ENCODE peak calls at places on chromosome 9, in seven cellular contexts. H is dorsolateral prefrontal cortex; S is cardiac fibroblast; B is WTC11; P is CD8-positive, alpha-beta T cell; V is lung; W is epithelial cell of proximal tubule. O is an unnamed sample.
A peak's percentile ranks its signal among the peaks of the same experiment; 100 is the strongest.

GRCh38 chr9:71233646-71234045 is 112.2 kb upstream of the TRPM3 start:
- DNase-seq in H (no peak), W (no peak), V (no peak), P (no peak), S (no peak), B (no peak), O (no peak)

GRCh38 chr9:124632077-124632621 is 125.0 kb upstream of the NR5A1 start:
- DNase-seq in H (no peak), S (peak; percentile 59), P (no peak), V (no peak), W (no peak), B (no peak), O (no peak)

GRCh38 chr9:86925686-86926085 is 21.6 kb downstream of the GAS1 start:
- DNase-seq in P (no peak), S (peak; percentile 69), B (no peak), W (no peak), H (no peak), V (no peak), O (no peak)

GRCh38 chr9:69604568-69605219 is 67.5 kb downstream of the APBA1 start:
- DNase-seq in V (no peak), S (no peak), B (no peak), P (no peak), W (no peak), H (no peak), O (no peak)

GRCh38 chr9:79975471-79976316 is 403.9 kb downstream of the TLE4 start:
- DNase-seq in P (no peak), V (no peak), H (peak; percentile 18), B (no peak), S (no peak), W (no peak), O (no peak)

GRCh38 chr9:33852216-33852826 is 35.4 kb downstream of the UBE2R2 start:
- DNase-seq in H (peak; percentile 80), V (peak; percentile 61), S (peak; percentile 66), P (peak; percentile 38), W (no peak), B (peak; percentile 38), O (peak; percentile 65)

GRCh38 chr9:18673179-18673578 is 199.2 kb downstream of the ADAMTSL1 start:
- DNase-seq in W (no peak), S (no peak), H (no peak), V (no peak), P (no peak), B (no peak), O (no peak)

GRCh38 chr9:90767523-90768100 is 34.0 kb upstream of the SYK start:
- DNase-seq in W (no peak), V (no peak), H (no peak), B (no peak), S (no peak), P (no peak), O (no peak)

GRCh38 chr9:4860383-4860782 is 67.6 kb downstream of the RCL1 start:
- DNase-seq in W (no peak), B (no peak), P (no peak), S (no peak), H (no peak), V (no peak), O (no peak)

GRCh38 chr9:111957856-111958631 is 61.4 kb downstream of the UGCG start:
- DNase-seq in P (no peak), V (no peak), S (peak; percentile 97), H (peak; percentile 27), B (no peak), W (no peak), O (peak; percentile 32)

GRCh38 chr9:81588148-81588874 is 101.0 kb downstream of the TLE1 start:
- DNase-seq in V (peak; percentile 56), H (no peak), W (peak; percentile 98), B (no peak), S (peak; percentile 44), P (no peak), O (peak; percentile 50)

GRCh38 chr9:109063765-109064164 is 50.5 kb upstream of the CTNNAL1 start:
- DNase-seq in P (no peak), S (peak; percentile 8), H (no peak), W (no peak), V (peak; percentile 41), B (no peak), O (no peak)

GRCh38 chr9:31135567-31135966 is 1248.9 kb upstream of the ACO1 start:
- DNase-seq in V (no peak), B (no peak), P (no peak), S (peak; percentile 16), H (no peak), W (no peak), O (no peak)

GRCh38 chr9:83013261-83013610 is 49.7 kb downstream of the RASEF start:
- DNase-seq in B (no peak), V (no peak), S (no peak), P (no peak), H (no peak), W (no peak), O (no peak)

GRCh38 chr9:16294371-16294770 is 576.1 kb downstream of the BNC2 start:
- DNase-seq in B (no peak), V (no peak), P (no peak), H (no peak), S (peak; percentile 72), W (no peak), O (no peak)

GRCh38 chr9:132243156-132244074 is 81.6 kb downstream of the NTNG2 start:
- DNase-seq in W (no peak), H (no peak), B (no peak), P (no peak), V (no peak), S (no peak), O (no peak)

GRCh38 chr9:21455320-21455719 is 15.1 kb downstream of the IFNA1 start:
- DNase-seq in P (no peak), H (no peak), S (peak; percentile 56), V (no peak), B (peak; percentile 25), W (no peak), O (peak; percentile 16)

GRCh38 chr9:15231788-15232635 is 75.0 kb downstream of the TTC39B start:
- DNase-seq in W (no peak), B (peak; percentile 41), V (no peak), P (no peak), S (peak; percentile 46), H (no peak), O (no peak)

GRCh38 chr9:70480405-70480980 is 66.0 kb upstream of the KLF9 start:
- DNase-seq in V (peak; percentile 75), W (no peak), B (no peak), P (no peak), S (peak; percentile 99), H (peak; percentile 89), O (peak; percentile 36)

GRCh38 chr9:91777437-91777836 is 172.6 kb downstream of the ROR2 start:
- DNase-seq in W (no peak), V (no peak), S (peak; percentile 79), B (no peak), P (no peak), H (no peak), O (no peak)

GRCh38 chr9:134325813-134326753 is at the start of gene RXRA:
- DNase-seq in B (peak; percentile 66), S (peak; percentile 94), W (no peak), V (peak; percentile 82), P (peak; percentile 52), H (peak; percentile 55), O (peak; percentile 80)

GRCh38 chr9:27371382-27371781 is 74.4 kb upstream of the EQTN start:
- DNase-seq in W (no peak), P (no peak), B (no peak), H (no peak), S (no peak), V (no peak), O (peak; percentile 48)

GRCh38 chr9:125843646-125844045 is 96.5 kb downstream of the PBX3 start:
- DNase-seq in P (no peak), H (no peak), B (no peak), S (peak; percentile 50), V (no peak), W (no peak), O (no peak)

GRCh38 chr9:105973811-105974407 is 279.6 kb downstream of the TMEM38B start:
- DNase-seq in W (no peak), B (no peak), P (no peak), V (no peak), S (peak; percentile 10), H (no peak), O (no peak)

GRCh38 chr9:122389799-122390481 is 19.1 kb downstream of the PTGS1 start:
- DNase-seq in S (no peak), P (no peak), B (no peak), W (no peak), H (no peak), V (no peak), O (peak; percentile 37)

GRCh38 chr9:93675336-93676150 is 99.2 kb downstream of the PHF2 start:
- DNase-seq in W (no peak), H (peak; percentile 8), V (no peak), P (no peak), B (peak; percentile 5), S (no peak), O (no peak)

GRCh38 chr9:1320667-1321195 is 270.6 kb downstream of the DMRT2 start:
- DNase-seq in V (no peak), W (no peak), P (no peak), H (no peak), S (no peak), B (no peak), O (no peak)

GRCh38 chr9:71820516-71820915 is 52.2 kb upstream of the CEMIP2 start:
- DNase-seq in S (peak; percentile 22), H (no peak), W (no peak), B (no peak), P (no peak), V (no peak), O (no peak)

GRCh38 chr9:136147890-136148714 is 29.4 kb upstream of the TMEM250 start:
- DNase-seq in P (no peak), V (no peak), S (no peak), B (peak; percentile 29), H (no peak), W (no peak), O (no peak)
- TF ChIP-seq CTCF in P (no peak), V (no peak), S (no peak), B (no peak), H (no peak), W (no peak), O (no peak)

GRCh38 chr9:68585034-68585761 is 44.5 kb upstream of the TMEM252 start:
- DNase-seq in S (no peak), W (no peak), B (no peak), H (no peak), V (no peak), P (no peak), O (no peak)
- TF ChIP-seq CTCF in S (no peak), W (no peak), B (no peak), H (no peak), V (no peak), P (no peak), O (no peak)

GRCh38 chr9:114374936-114375335 is 12.8 kb downstream of the AKNA start:
- DNase-seq in V (no peak), S (no peak), H (no peak), P (no peak), W (no peak), B (no peak), O (no peak)
- TF ChIP-seq CTCF in V (no peak), S (no peak), H (no peak), P (no peak), W (no peak), B (no peak), O (no peak)

GRCh38 chr9:95504053-95504963 is 12.5 kb downstream of the PTCH1 start:
- DNase-seq in B (peak; percentile 73), S (peak; percentile 51), P (no peak), W (no peak), H (no peak), V (no peak), O (no peak)
- TF ChIP-seq CTCF in B (no peak), S (no peak), P (no peak), W (no peak), H (no peak), V (no peak), O (no peak)